ENCODE peak calls at places on chromosomes 12 and 14, in eight cellular contexts. One of them, this sample, is unnamed.

GRCh38 chr12:92541024-92541423 is 161.8 kb upstream of the PLEKHG7 start:
- DNase-seq in uterus: no peak
- DNase-seq in ascending aorta: no peak
- DNase-seq in stimulated activated CD4-positive, alpha-beta T cell treated with anti-CD3 and anti-CD28 coated beads, Interleukin-1b, Interleukin-23, amount 100 ng/mL, for 1 hour: no peak
- DNase-seq in AG08396: no peak
- DNase-seq in T1000: no peak
- DNase-seq in activated CD8-positive, alpha-beta memory T cell treated with anti-CD3 and anti-CD28 coated beads for 4 hours: no peak
- DNase-seq in right atrium auricular region: no peak
- DNase-seq in this sample: no peak

GRCh38 chr14:93132472-93133065 is 16.8 kb upstream of the ITPK1 start:
- DNase-seq in activated CD8-positive, alpha-beta memory T cell treated with anti-CD3 and anti-CD28 coated beads for 4 hours: no peak
- DNase-seq in ascending aorta: no peak
- DNase-seq in right atrium auricular region: no peak
- DNase-seq in AG08396: peak
- DNase-seq in T1000: no peak
- DNase-seq in uterus: no peak
- DNase-seq in stimulated activated CD4-positive, alpha-beta T cell treated with anti-CD3 and anti-CD28 coated beads, Interleukin-1b, Interleukin-23, amount 100 ng/mL, for 1 hour: no peak
- DNase-seq in this sample: peak

GRCh38 chr14:89701079-89702043 is 253.2 kb downstream of the EFCAB11 start:
- DNase-seq in stimulated activated CD4-positive, alpha-beta T cell treated with anti-CD3 and anti-CD28 coated beads, Interleukin-1b, Interleukin-23, amount 100 ng/mL, for 1 hour: peak
- DNase-seq in T1000: peak
- DNase-seq in AG08396: peak
- DNase-seq in right atrium auricular region: peak
- DNase-seq in uterus: peak
- DNase-seq in ascending aorta: peak
- DNase-seq in activated CD8-positive, alpha-beta memory T cell treated with anti-CD3 and anti-CD28 coated beads for 4 hours: peak
- DNase-seq in this sample: peak

GRCh38 chr14:99561827-99562226 is 42.2 kb downstream of the CCDC85C start:
- DNase-seq in AG08396: no peak
- DNase-seq in stimulated activated CD4-positive, alpha-beta T cell treated with anti-CD3 and anti-CD28 coated beads, Interleukin-1b, Interleukin-23, amount 100 ng/mL, for 1 hour: no peak
- DNase-seq in ascending aorta: no peak
- DNase-seq in uterus: no peak
- DNase-seq in T1000: no peak
- DNase-seq in right atrium auricular region: no peak
- DNase-seq in activated CD8-positive, alpha-beta memory T cell treated with anti-CD3 and anti-CD28 coated beads for 4 hours: no peak
- DNase-seq in this sample: no peak

GRCh38 chr12:25558566-25558965 is 5.5 kb upstream of the LMNTD1 start:
- DNase-seq in uterus: no peak
- DNase-seq in AG08396: no peak
- DNase-seq in ascending aorta: no peak
- DNase-seq in activated CD8-positive, alpha-beta memory T cell treated with anti-CD3 and anti-CD28 coated beads for 4 hours: no peak
- DNase-seq in stimulated activated CD4-positive, alpha-beta T cell treated with anti-CD3 and anti-CD28 coated beads, Interleukin-1b, Interleukin-23, amount 100 ng/mL, for 1 hour: no peak
- DNase-seq in right atrium auricular region: no peak
- DNase-seq in T1000: no peak
- DNase-seq in this sample: no peak

GRCh38 chr12:32197421-32197820 is 90.8 kb downstream of the BICD1 start:
- DNase-seq in activated CD8-positive, alpha-beta memory T cell treated with anti-CD3 and anti-CD28 coated beads for 4 hours: no peak
- DNase-seq in T1000: no peak
- DNase-seq in right atrium auricular region: no peak
- DNase-seq in stimulated activated CD4-positive, alpha-beta T cell treated with anti-CD3 and anti-CD28 coated beads, Interleukin-1b, Interleukin-23, amount 100 ng/mL, for 1 hour: no peak
- DNase-seq in ascending aorta: no peak
- DNase-seq in uterus: no peak
- DNase-seq in AG08396: no peak
- DNase-seq in this sample: no peak

GRCh38 chr14:29236848-29237247 is 470.3 kb downstream of the FOXG1 start:
- DNase-seq in AG08396: peak
- DNase-seq in T1000: no peak
- DNase-seq in uterus: no peak
- DNase-seq in ascending aorta: no peak
- DNase-seq in stimulated activated CD4-positive, alpha-beta T cell treated with anti-CD3 and anti-CD28 coated beads, Interleukin-1b, Interleukin-23, amount 100 ng/mL, for 1 hour: no peak
- DNase-seq in right atrium auricular region: no peak
- DNase-seq in activated CD8-positive, alpha-beta memory T cell treated with anti-CD3 and anti-CD28 coated beads for 4 hours: no peak
- DNase-seq in this sample: no peak

GRCh38 chr12:28569698-28570411 is 379.6 kb downstream of the CCDC91 start:
- DNase-seq in right atrium auricular region: no peak
- DNase-seq in AG08396: peak
- DNase-seq in stimulated activated CD4-positive, alpha-beta T cell treated with anti-CD3 and anti-CD28 coated beads, Interleukin-1b, Interleukin-23, amount 100 ng/mL, for 1 hour: no peak
- DNase-seq in ascending aorta: no peak
- DNase-seq in T1000: no peak
- DNase-seq in uterus: no peak
- DNase-seq in activated CD8-positive, alpha-beta memory T cell treated with anti-CD3 and anti-CD28 coated beads for 4 hours: no peak
- DNase-seq in this sample: no peak

GRCh38 chr12:76669981-76670380 is 93.9 kb upstream of the ZDHHC17 start:
- DNase-seq in stimulated activated CD4-positive, alpha-beta T cell treated with anti-CD3 and anti-CD28 coated beads, Interleukin-1b, Interleukin-23, amount 100 ng/mL, for 1 hour: no peak
- DNase-seq in activated CD8-positive, alpha-beta memory T cell treated with anti-CD3 and anti-CD28 coated beads for 4 hours: no peak
- DNase-seq in AG08396: no peak
- DNase-seq in right atrium auricular region: no peak
- DNase-seq in uterus: no peak
- DNase-seq in T1000: no peak
- DNase-seq in ascending aorta: no peak
- DNase-seq in this sample: no peak

GRCh38 chr12:31431721-31432120 is 105.8 kb upstream of the SINHCAF start:
- DNase-seq in uterus: no peak
- DNase-seq in activated CD8-positive, alpha-beta memory T cell treated with anti-CD3 and anti-CD28 coated beads for 4 hours: no peak
- DNase-seq in right atrium auricular region: no peak
- DNase-seq in stimulated activated CD4-positive, alpha-beta T cell treated with anti-CD3 and anti-CD28 coated beads, Interleukin-1b, Interleukin-23, amount 100 ng/mL, for 1 hour: no peak
- DNase-seq in ascending aorta: no peak
- DNase-seq in T1000: no peak
- DNase-seq in AG08396: no peak
- DNase-seq in this sample: no peak

GRCh38 chr12:52847335-52848102 is 1.3 kb downstream of the KRT78 start:
- DNase-seq in ascending aorta: no peak
- DNase-seq in T1000: no peak
- DNase-seq in right atrium auricular region: no peak
- DNase-seq in AG08396: no peak
- DNase-seq in stimulated activated CD4-positive, alpha-beta T cell treated with anti-CD3 and anti-CD28 coated beads, Interleukin-1b, Interleukin-23, amount 100 ng/mL, for 1 hour: no peak
- DNase-seq in activated CD8-positive, alpha-beta memory T cell treated with anti-CD3 and anti-CD28 coated beads for 4 hours: no peak
- DNase-seq in uterus: no peak
- DNase-seq in this sample: peak

GRCh38 chr14:30243157-30243556 is 315.5 kb upstream of the PRKD1 start:
- DNase-seq in T1000: no peak
- DNase-seq in activated CD8-positive, alpha-beta memory T cell treated with anti-CD3 and anti-CD28 coated beads for 4 hours: no peak
- DNase-seq in ascending aorta: no peak
- DNase-seq in right atrium auricular region: no peak
- DNase-seq in AG08396: no peak
- DNase-seq in stimulated activated CD4-positive, alpha-beta T cell treated with anti-CD3 and anti-CD28 coated beads, Interleukin-1b, Interleukin-23, amount 100 ng/mL, for 1 hour: no peak
- DNase-seq in uterus: no peak
- DNase-seq in this sample: no peak

GRCh38 chr14:96187216-96188050 is 17.2 kb upstream of the BDKRB2 start:
- DNase-seq in AG08396: no peak
- DNase-seq in T1000: no peak
- DNase-seq in stimulated activated CD4-positive, alpha-beta T cell treated with anti-CD3 and anti-CD28 coated beads, Interleukin-1b, Interleukin-23, amount 100 ng/mL, for 1 hour: no peak
- DNase-seq in ascending aorta: no peak
- DNase-seq in right atrium auricular region: no peak
- DNase-seq in uterus: no peak
- DNase-seq in activated CD8-positive, alpha-beta memory T cell treated with anti-CD3 and anti-CD28 coated beads for 4 hours: no peak
- DNase-seq in this sample: no peak

GRCh38 chr12:14741153-14741552 is 44.8 kb upstream of the GUCY2C start:
- DNase-seq in right atrium auricular region: no peak
- DNase-seq in activated CD8-positive, alpha-beta memory T cell treated with anti-CD3 and anti-CD28 coated beads for 4 hours: no peak
- DNase-seq in T1000: no peak
- DNase-seq in uterus: no peak
- DNase-seq in stimulated activated CD4-positive, alpha-beta T cell treated with anti-CD3 and anti-CD28 coated beads, Interleukin-1b, Interleukin-23, amount 100 ng/mL, for 1 hour: no peak
- DNase-seq in ascending aorta: no peak
- DNase-seq in AG08396: no peak
- DNase-seq in this sample: no peak

GRCh38 chr12:15152864-15153263 is 68.4 kb downstream of the RERG start:
- DNase-seq in stimulated activated CD4-positive, alpha-beta T cell treated with anti-CD3 and anti-CD28 coated beads, Interleukin-1b, Interleukin-23, amount 100 ng/mL, for 1 hour: no peak
- DNase-seq in activated CD8-positive, alpha-beta memory T cell treated with anti-CD3 and anti-CD28 coated beads for 4 hours: no peak
- DNase-seq in T1000: no peak
- DNase-seq in right atrium auricular region: no peak
- DNase-seq in ascending aorta: no peak
- DNase-seq in AG08396: no peak
- DNase-seq in uterus: no peak
- DNase-seq in this sample: no peak

GRCh38 chr12:93158065-93158843 is 219.5 kb upstream of the NUDT4 start:
- DNase-seq in ascending aorta: no peak
- DNase-seq in T1000: no peak
- DNase-seq in uterus: no peak
- DNase-seq in stimulated activated CD4-positive, alpha-beta T cell treated with anti-CD3 and anti-CD28 coated beads, Interleukin-1b, Interleukin-23, amount 100 ng/mL, for 1 hour: no peak
- DNase-seq in activated CD8-positive, alpha-beta memory T cell treated with anti-CD3 and anti-CD28 coated beads for 4 hours: no peak
- DNase-seq in right atrium auricular region: no peak
- DNase-seq in AG08396: no peak
- DNase-seq in this sample: no peak

GRCh38 chr12:12474471-12474928 is 88.2 kb downstream of the DUSP16 start:
- DNase-seq in AG08396: no peak
- DNase-seq in ascending aorta: no peak
- DNase-seq in right atrium auricular region: no peak
- DNase-seq in T1000: no peak
- DNase-seq in activated CD8-positive, alpha-beta memory T cell treated with anti-CD3 and anti-CD28 coated beads for 4 hours: no peak
- DNase-seq in uterus: no peak
- DNase-seq in stimulated activated CD4-positive, alpha-beta T cell treated with anti-CD3 and anti-CD28 coated beads, Interleukin-1b, Interleukin-23, amount 100 ng/mL, for 1 hour: no peak
- DNase-seq in this sample: peak

GRCh38 chr14:99699071-99699760 is 15.1 kb downstream of the CYP46A1 start:
- DNase-seq in AG08396: no peak
- DNase-seq in right atrium auricular region: peak
- DNase-seq in activated CD8-positive, alpha-beta memory T cell treated with anti-CD3 and anti-CD28 coated beads for 4 hours: no peak
- DNase-seq in uterus: no peak
- DNase-seq in stimulated activated CD4-positive, alpha-beta T cell treated with anti-CD3 and anti-CD28 coated beads, Interleukin-1b, Interleukin-23, amount 100 ng/mL, for 1 hour: no peak
- DNase-seq in T1000: no peak
- DNase-seq in ascending aorta: no peak
- DNase-seq in this sample: no peak

GRCh38 chr14:73943083-73943482 is 6.8 kb downstream of the FAM161B start:
- DNase-seq in AG08396: peak
- DNase-seq in T1000: no peak
- DNase-seq in right atrium auricular region: no peak
- DNase-seq in uterus: no peak
- DNase-seq in activated CD8-positive, alpha-beta memory T cell treated with anti-CD3 and anti-CD28 coated beads for 4 hours: no peak
- DNase-seq in ascending aorta: no peak
- DNase-seq in stimulated activated CD4-positive, alpha-beta T cell treated with anti-CD3 and anti-CD28 coated beads, Interleukin-1b, Interleukin-23, amount 100 ng/mL, for 1 hour: no peak
- DNase-seq in this sample: no peak

GRCh38 chr12:15779925-15780324 is 9.3 kb downstream of the EPS8 start:
- DNase-seq in ascending aorta: no peak
- DNase-seq in AG08396: no peak
- DNase-seq in activated CD8-positive, alpha-beta memory T cell treated with anti-CD3 and anti-CD28 coated beads for 4 hours: no peak
- DNase-seq in stimulated activated CD4-positive, alpha-beta T cell treated with anti-CD3 and anti-CD28 coated beads, Interleukin-1b, Interleukin-23, amount 100 ng/mL, for 1 hour: no peak
- DNase-seq in right atrium auricular region: no peak
- DNase-seq in uterus: no peak
- DNase-seq in T1000: no peak
- DNase-seq in this sample: no peak

GRCh38 chr14:47389520-47389919 is 285.9 kb downstream of the MDGA2 start:
- DNase-seq in right atrium auricular region: no peak
- DNase-seq in uterus: no peak
- DNase-seq in activated CD8-positive, alpha-beta memory T cell treated with anti-CD3 and anti-CD28 coated beads for 4 hours: no peak
- DNase-seq in stimulated activated CD4-positive, alpha-beta T cell treated with anti-CD3 and anti-CD28 coated beads, Interleukin-1b, Interleukin-23, amount 100 ng/mL, for 1 hour: no peak
- DNase-seq in ascending aorta: no peak
- DNase-seq in AG08396: no peak
- DNase-seq in T1000: no peak
- DNase-seq in this sample: no peak

GRCh38 chr12:79818856-79819255 is 116.0 kb downstream of the PPP1R12A start:
- DNase-seq in right atrium auricular region: no peak
- DNase-seq in activated CD8-positive, alpha-beta memory T cell treated with anti-CD3 and anti-CD28 coated beads for 4 hours: no peak
- DNase-seq in AG08396: no peak
- DNase-seq in T1000: no peak
- DNase-seq in ascending aorta: no peak
- DNase-seq in stimulated activated CD4-positive, alpha-beta T cell treated with anti-CD3 and anti-CD28 coated beads, Interleukin-1b, Interleukin-23, amount 100 ng/mL, for 1 hour: no peak
- DNase-seq in uterus: no peak
- DNase-seq in this sample: no peak

GRCh38 chr14:77421241-77421640 is 2.1 kb downstream of the NOXRED1 start:
- DNase-seq in right atrium auricular region: no peak
- DNase-seq in activated CD8-positive, alpha-beta memory T cell treated with anti-CD3 and anti-CD28 coated beads for 4 hours: no peak
- DNase-seq in T1000: no peak
- DNase-seq in stimulated activated CD4-positive, alpha-beta T cell treated with anti-CD3 and anti-CD28 coated beads, Interleukin-1b, Interleukin-23, amount 100 ng/mL, for 1 hour: no peak
- DNase-seq in ascending aorta: no peak
- DNase-seq in AG08396: no peak
- DNase-seq in uterus: no peak
- DNase-seq in this sample: no peak

GRCh38 chr12:48831257-48831656 is 13.0 kb downstream of the CACNB3 start:
- DNase-seq in uterus: no peak
- DNase-seq in ascending aorta: no peak
- DNase-seq in AG08396: no peak
- DNase-seq in T1000: no peak
- DNase-seq in activated CD8-positive, alpha-beta memory T cell treated with anti-CD3 and anti-CD28 coated beads for 4 hours: no peak
- DNase-seq in right atrium auricular region: no peak
- DNase-seq in stimulated activated CD4-positive, alpha-beta T cell treated with anti-CD3 and anti-CD28 coated beads, Interleukin-1b, Interleukin-23, amount 100 ng/mL, for 1 hour: no peak
- DNase-seq in this sample: no peak

GRCh38 chr14:31057701-31058364 is 31.7 kb upstream of the STRN3 start:
- DNase-seq in activated CD8-positive, alpha-beta memory T cell treated with anti-CD3 and anti-CD28 coated beads for 4 hours: no peak
- DNase-seq in right atrium auricular region: no peak
- DNase-seq in AG08396: no peak
- DNase-seq in T1000: no peak
- DNase-seq in uterus: no peak
- DNase-seq in ascending aorta: no peak
- DNase-seq in stimulated activated CD4-positive, alpha-beta T cell treated with anti-CD3 and anti-CD28 coated beads, Interleukin-1b, Interleukin-23, amount 100 ng/mL, for 1 hour: no peak
- DNase-seq in this sample: no peak

GRCh38 chr14:104589338-104590195 is 10.0 kb downstream of the C14orf180 start:
- DNase-seq in right atrium auricular region: no peak
- DNase-seq in stimulated activated CD4-positive, alpha-beta T cell treated with anti-CD3 and anti-CD28 coated beads, Interleukin-1b, Interleukin-23, amount 100 ng/mL, for 1 hour: no peak
- DNase-seq in ascending aorta: no peak
- DNase-seq in T1000: no peak
- DNase-seq in activated CD8-positive, alpha-beta memory T cell treated with anti-CD3 and anti-CD28 coated beads for 4 hours: no peak
- DNase-seq in uterus: no peak
- DNase-seq in AG08396: no peak
- DNase-seq in this sample: no peak

GRCh38 chr12:1093166-1093751 is 102.2 kb downstream of the ERC1 start:
- DNase-seq in stimulated activated CD4-positive, alpha-beta T cell treated with anti-CD3 and anti-CD28 coated beads, Interleukin-1b, Interleukin-23, amount 100 ng/mL, for 1 hour: no peak
- DNase-seq in activated CD8-positive, alpha-beta memory T cell treated with anti-CD3 and anti-CD28 coated beads for 4 hours: no peak
- DNase-seq in right atrium auricular region: no peak
- DNase-seq in AG08396: peak
- DNase-seq in T1000: no peak
- DNase-seq in ascending aorta: no peak
- DNase-seq in uterus: no peak
- DNase-seq in this sample: peak

GRCh38 chr12:48773686-48774085 is 15.2 kb downstream of the ADCY6 start:
- DNase-seq in stimulated activated CD4-positive, alpha-beta T cell treated with anti-CD3 and anti-CD28 coated beads, Interleukin-1b, Interleukin-23, amount 100 ng/mL, for 1 hour: no peak
- DNase-seq in right atrium auricular region: no peak
- DNase-seq in ascending aorta: no peak
- DNase-seq in activated CD8-positive, alpha-beta memory T cell treated with anti-CD3 and anti-CD28 coated beads for 4 hours: no peak
- DNase-seq in T1000: no peak
- DNase-seq in AG08396: no peak
- DNase-seq in uterus: no peak
- DNase-seq in this sample: no peak

GRCh38 chr12:75781532-75782046 is 250.0 kb downstream of the PHLDA1 start:
- DNase-seq in uterus: no peak
- DNase-seq in ascending aorta: no peak
- DNase-seq in right atrium auricular region: no peak
- DNase-seq in T1000: peak
- DNase-seq in activated CD8-positive, alpha-beta memory T cell treated with anti-CD3 and anti-CD28 coated beads for 4 hours: no peak
- DNase-seq in AG08396: peak
- DNase-seq in stimulated activated CD4-positive, alpha-beta T cell treated with anti-CD3 and anti-CD28 coated beads, Interleukin-1b, Interleukin-23, amount 100 ng/mL, for 1 hour: no peak
- DNase-seq in this sample: no peak

GRCh38 chr14:105022276-105022670 is 1.4 kb upstream of the CDCA4 start:
- DNase-seq in T1000: no peak
- DNase-seq in stimulated activated CD4-positive, alpha-beta T cell treated with anti-CD3 and anti-CD28 coated beads, Interleukin-1b, Interleukin-23, amount 100 ng/mL, for 1 hour: no peak
- DNase-seq in AG08396: no peak
- DNase-seq in activated CD8-positive, alpha-beta memory T cell treated with anti-CD3 and anti-CD28 coated beads for 4 hours: no peak
- DNase-seq in ascending aorta: no peak
- DNase-seq in uterus: no peak
- DNase-seq in right atrium auricular region: no peak
- DNase-seq in this sample: no peak

GRCh38 chr14:91202234-91202974 is 42.1 kb downstream of the GPR68 start:
- DNase-seq in ascending aorta: no peak
- DNase-seq in stimulated activated CD4-positive, alpha-beta T cell treated with anti-CD3 and anti-CD28 coated beads, Interleukin-1b, Interleukin-23, amount 100 ng/mL, for 1 hour: no peak
- DNase-seq in T1000: no peak
- DNase-seq in uterus: no peak
- DNase-seq in right atrium auricular region: peak
- DNase-seq in activated CD8-positive, alpha-beta memory T cell treated with anti-CD3 and anti-CD28 coated beads for 4 hours: no peak
- DNase-seq in AG08396: no peak
- DNase-seq in this sample: peak

GRCh38 chr14:76644875-76645518 is 116.3 kb upstream of the VASH1 start:
- DNase-seq in AG08396: peak
- DNase-seq in stimulated activated CD4-positive, alpha-beta T cell treated with anti-CD3 and anti-CD28 coated beads, Interleukin-1b, Interleukin-23, amount 100 ng/mL, for 1 hour: no peak
- DNase-seq in uterus: no peak
- DNase-seq in activated CD8-positive, alpha-beta memory T cell treated with anti-CD3 and anti-CD28 coated beads for 4 hours: no peak
- DNase-seq in ascending aorta: no peak
- DNase-seq in T1000: no peak
- DNase-seq in right atrium auricular region: no peak
- DNase-seq in this sample: peak

This sample was measured in activated CD4-positive, alpha-beta memory T cell treated with anti-CD3 and anti-CD28 coated beads for 36 hours.